ENCODE peak calls at places on chromosomes 16 and 17, in four cellular contexts. One of them, this sample, is unnamed.

GRCh38 chr17:79255926-79256325 is 181.3 kb downstream of the ENGASE start:
- DNase-seq in stimulated activated effector memory CD8-positive, alpha-beta T cell treated with anti-CD3 and anti-CD28 coated beads, Interleukin-12 subunit alpha, Interleukin-12 subunit beta, amount 100 ng/mL, for 72 hours: no peak
- DNase-seq in mesendoderm: no peak
- DNase-seq in fibroblast of mammary gland: no peak
- DNase-seq in this sample: no peak

GRCh38 chr17:42284020-42284369 is 4.3 kb upstream of the STAT5A start:
- DNase-seq in stimulated activated effector memory CD8-positive, alpha-beta T cell treated with anti-CD3 and anti-CD28 coated beads, Interleukin-12 subunit alpha, Interleukin-12 subunit beta, amount 100 ng/mL, for 72 hours: no peak
- DNase-seq in mesendoderm: no peak
- DNase-seq in fibroblast of mammary gland: no peak
- DNase-seq in this sample: no peak

GRCh38 chr16:52069866-52070265 is 477.1 kb downstream of the TOX3 start:
- DNase-seq in mesendoderm: peak
- DNase-seq in fibroblast of mammary gland: peak
- DNase-seq in stimulated activated effector memory CD8-positive, alpha-beta T cell treated with anti-CD3 and anti-CD28 coated beads, Interleukin-12 subunit alpha, Interleukin-12 subunit beta, amount 100 ng/mL, for 72 hours: no peak
- DNase-seq in this sample: no peak

GRCh38 chr16:85431431-85432124 is 181.5 kb upstream of the GSE1 start:
- DNase-seq in mesendoderm: no peak
- DNase-seq in stimulated activated effector memory CD8-positive, alpha-beta T cell treated with anti-CD3 and anti-CD28 coated beads, Interleukin-12 subunit alpha, Interleukin-12 subunit beta, amount 100 ng/mL, for 72 hours: no peak
- DNase-seq in fibroblast of mammary gland: no peak
- DNase-seq in this sample: no peak

GRCh38 chr17:7883781-7884386 is 4.7 kb upstream of the CHD3 start:
- DNase-seq in mesendoderm: no peak
- DNase-seq in fibroblast of mammary gland: peak
- DNase-seq in stimulated activated effector memory CD8-positive, alpha-beta T cell treated with anti-CD3 and anti-CD28 coated beads, Interleukin-12 subunit alpha, Interleukin-12 subunit beta, amount 100 ng/mL, for 72 hours: no peak
- DNase-seq in this sample: no peak

GRCh38 chr17:73045722-73046121 is 46.8 kb downstream of the SLC39A11 start:
- DNase-seq in stimulated activated effector memory CD8-positive, alpha-beta T cell treated with anti-CD3 and anti-CD28 coated beads, Interleukin-12 subunit alpha, Interleukin-12 subunit beta, amount 100 ng/mL, for 72 hours: no peak
- DNase-seq in fibroblast of mammary gland: no peak
- DNase-seq in mesendoderm: no peak
- DNase-seq in this sample: no peak

GRCh38 chr17:55795098-55795497 is 44.2 kb downstream of the PCTP start:
- DNase-seq in fibroblast of mammary gland: no peak
- DNase-seq in stimulated activated effector memory CD8-positive, alpha-beta T cell treated with anti-CD3 and anti-CD28 coated beads, Interleukin-12 subunit alpha, Interleukin-12 subunit beta, amount 100 ng/mL, for 72 hours: no peak
- DNase-seq in mesendoderm: no peak
- DNase-seq in this sample: no peak

GRCh38 chr17:77487677-77488530 is 347.1 kb downstream of the SEC14L1 start:
- DNase-seq in stimulated activated effector memory CD8-positive, alpha-beta T cell treated with anti-CD3 and anti-CD28 coated beads, Interleukin-12 subunit alpha, Interleukin-12 subunit beta, amount 100 ng/mL, for 72 hours: no peak
- DNase-seq in fibroblast of mammary gland: no peak
- DNase-seq in mesendoderm: no peak
- DNase-seq in this sample: no peak

GRCh38 chr17:71409712-71410111 is 711.1 kb upstream of the SOX9 start:
- DNase-seq in fibroblast of mammary gland: peak
- DNase-seq in mesendoderm: no peak
- DNase-seq in stimulated activated effector memory CD8-positive, alpha-beta T cell treated with anti-CD3 and anti-CD28 coated beads, Interleukin-12 subunit alpha, Interleukin-12 subunit beta, amount 100 ng/mL, for 72 hours: no peak
- DNase-seq in this sample: peak

GRCh38 chr16:67534420-67534819 is 5.8 kb downstream of the RIPOR1 start:
- DNase-seq in stimulated activated effector memory CD8-positive, alpha-beta T cell treated with anti-CD3 and anti-CD28 coated beads, Interleukin-12 subunit alpha, Interleukin-12 subunit beta, amount 100 ng/mL, for 72 hours: no peak
- DNase-seq in fibroblast of mammary gland: no peak
- DNase-seq in mesendoderm: no peak
- DNase-seq in this sample: no peak

GRCh38 chr17:17001076-17001777 is 29.3 kb upstream of the TNFRSF13B start:
- DNase-seq in fibroblast of mammary gland: no peak
- DNase-seq in stimulated activated effector memory CD8-positive, alpha-beta T cell treated with anti-CD3 and anti-CD28 coated beads, Interleukin-12 subunit alpha, Interleukin-12 subunit beta, amount 100 ng/mL, for 72 hours: no peak
- DNase-seq in mesendoderm: no peak
- DNase-seq in this sample: no peak

GRCh38 chr17:9645858-9646555 is 690 bp downstream of the USP43 start:
- DNase-seq in fibroblast of mammary gland: peak
- DNase-seq in stimulated activated effector memory CD8-positive, alpha-beta T cell treated with anti-CD3 and anti-CD28 coated beads, Interleukin-12 subunit alpha, Interleukin-12 subunit beta, amount 100 ng/mL, for 72 hours: peak
- DNase-seq in mesendoderm: peak
- DNase-seq in this sample: no peak

GRCh38 chr17:74738051-74738996 is 1.3 kb downstream of the RAB37 start:
- DNase-seq in stimulated activated effector memory CD8-positive, alpha-beta T cell treated with anti-CD3 and anti-CD28 coated beads, Interleukin-12 subunit alpha, Interleukin-12 subunit beta, amount 100 ng/mL, for 72 hours: peak
- DNase-seq in fibroblast of mammary gland: no peak
- DNase-seq in mesendoderm: no peak
- DNase-seq in this sample: no peak

GRCh38 chr17:42285346-42286050 is 2.8 kb upstream of the STAT5A start:
- DNase-seq in fibroblast of mammary gland: no peak
- DNase-seq in stimulated activated effector memory CD8-positive, alpha-beta T cell treated with anti-CD3 and anti-CD28 coated beads, Interleukin-12 subunit alpha, Interleukin-12 subunit beta, amount 100 ng/mL, for 72 hours: no peak
- DNase-seq in mesendoderm: no peak
- DNase-seq in this sample: no peak

GRCh38 chr17:56918916-56919315 is 5.1 kb upstream of the TRIM25 start:
- DNase-seq in mesendoderm: no peak
- DNase-seq in stimulated activated effector memory CD8-positive, alpha-beta T cell treated with anti-CD3 and anti-CD28 coated beads, Interleukin-12 subunit alpha, Interleukin-12 subunit beta, amount 100 ng/mL, for 72 hours: no peak
- DNase-seq in fibroblast of mammary gland: peak
- DNase-seq in this sample: peak

GRCh38 chr17:8839410-8839935 is 28.0 kb downstream of the PIK3R6 start:
- DNase-seq in mesendoderm: no peak
- DNase-seq in fibroblast of mammary gland: no peak
- DNase-seq in stimulated activated effector memory CD8-positive, alpha-beta T cell treated with anti-CD3 and anti-CD28 coated beads, Interleukin-12 subunit alpha, Interleukin-12 subunit beta, amount 100 ng/mL, for 72 hours: no peak
- DNase-seq in this sample: no peak

GRCh38 chr17:75364078-75364477 is 41.4 kb downstream of the GRB2 start:
- DNase-seq in mesendoderm: no peak
- DNase-seq in fibroblast of mammary gland: peak
- DNase-seq in stimulated activated effector memory CD8-positive, alpha-beta T cell treated with anti-CD3 and anti-CD28 coated beads, Interleukin-12 subunit alpha, Interleukin-12 subunit beta, amount 100 ng/mL, for 72 hours: no peak
- DNase-seq in this sample: peak

GRCh38 chr16:49020436-49020835 is 261.2 kb downstream of the CBLN1 start:
- DNase-seq in fibroblast of mammary gland: no peak
- DNase-seq in stimulated activated effector memory CD8-positive, alpha-beta T cell treated with anti-CD3 and anti-CD28 coated beads, Interleukin-12 subunit alpha, Interleukin-12 subunit beta, amount 100 ng/mL, for 72 hours: no peak
- DNase-seq in mesendoderm: no peak
- DNase-seq in this sample: no peak

GRCh38 chr17:52025231-52025630 is 133.3 kb downstream of the CA10 start:
- DNase-seq in fibroblast of mammary gland: no peak
- DNase-seq in stimulated activated effector memory CD8-positive, alpha-beta T cell treated with anti-CD3 and anti-CD28 coated beads, Interleukin-12 subunit alpha, Interleukin-12 subunit beta, amount 100 ng/mL, for 72 hours: no peak
- DNase-seq in mesendoderm: no peak
- DNase-seq in this sample: no peak

GRCh38 chr17:47937915-47938314 is 3.5 kb upstream of the PNPO start:
- DNase-seq in mesendoderm: no peak
- DNase-seq in fibroblast of mammary gland: no peak
- DNase-seq in stimulated activated effector memory CD8-positive, alpha-beta T cell treated with anti-CD3 and anti-CD28 coated beads, Interleukin-12 subunit alpha, Interleukin-12 subunit beta, amount 100 ng/mL, for 72 hours: no peak
- DNase-seq in this sample: no peak

GRCh38 chr17:10620823-10621222 is 36.3 kb downstream of the MYH3 start:
- DNase-seq in fibroblast of mammary gland: no peak
- DNase-seq in stimulated activated effector memory CD8-positive, alpha-beta T cell treated with anti-CD3 and anti-CD28 coated beads, Interleukin-12 subunit alpha, Interleukin-12 subunit beta, amount 100 ng/mL, for 72 hours: no peak
- DNase-seq in mesendoderm: no peak
- DNase-seq in this sample: no peak

GRCh38 chr17:61075988-61076387 is 323.7 kb upstream of the TBX2 start:
- DNase-seq in stimulated activated effector memory CD8-positive, alpha-beta T cell treated with anti-CD3 and anti-CD28 coated beads, Interleukin-12 subunit alpha, Interleukin-12 subunit beta, amount 100 ng/mL, for 72 hours: no peak
- DNase-seq in fibroblast of mammary gland: no peak
- DNase-seq in mesendoderm: no peak
- DNase-seq in this sample: no peak

GRCh38 chr17:61248399-61248798 is 151.2 kb upstream of the TBX2 start:
- DNase-seq in fibroblast of mammary gland: peak
- DNase-seq in mesendoderm: no peak
- DNase-seq in stimulated activated effector memory CD8-positive, alpha-beta T cell treated with anti-CD3 and anti-CD28 coated beads, Interleukin-12 subunit alpha, Interleukin-12 subunit beta, amount 100 ng/mL, for 72 hours: no peak
- DNase-seq in this sample: peak

GRCh38 chr17:14737984-14738651 is 437.2 kb downstream of the HS3ST3B1 start:
- DNase-seq in stimulated activated effector memory CD8-positive, alpha-beta T cell treated with anti-CD3 and anti-CD28 coated beads, Interleukin-12 subunit alpha, Interleukin-12 subunit beta, amount 100 ng/mL, for 72 hours: no peak
- DNase-seq in mesendoderm: peak
- DNase-seq in fibroblast of mammary gland: peak
- DNase-seq in this sample: peak